ENCODE peak calls at places on chromosome 5, in seven cellular contexts. A is neural progenitor cell, D is HCT116, T is MM.1S, B is PC-3, E is GM23338, F is hepatocyte. H is an unnamed sample.

GRCh38 chr5:108409781-108410180 is 27.9 kb upstream of the FBXL17 start:
- DNase-seq in A (peak; percentile 15), D (no peak), T (no peak), B (no peak), E (peak; percentile 33), F (no peak), H (no peak)

GRCh38 chr5:170941788-170942187 is 80.0 kb downstream of the RANBP17 start:
- DNase-seq in A (no peak), D (no peak), T (no peak), B (no peak), E (peak; percentile 12), F (no peak), H (no peak)

GRCh38 chr5:68087866-68088265 is 127.7 kb upstream of the PIK3R1 start:
- DNase-seq in A (no peak), D (no peak), T (no peak), B (no peak), E (no peak), F (no peak), H (peak; percentile 32)

GRCh38 chr5:10524376-10525123 is 39.3 kb upstream of the ANKRD33B start:
- DNase-seq in A (no peak), D (no peak), T (no peak), B (no peak), E (no peak), F (no peak), H (peak; percentile 98)

GRCh38 chr5:73433982-73434342 is 14.6 kb downstream of the FOXD1 start:
- DNase-seq in A (no peak), D (no peak), T (no peak), B (no peak), E (no peak), F (no peak), H (peak; percentile 68)

GRCh38 chr5:23631283-23632045 is 124.1 kb downstream of the PRDM9 start:
- DNase-seq in A (no peak), D (no peak), T (no peak), B (peak; percentile 90), E (no peak), F (peak; percentile 36), H (peak; percentile 49)

GRCh38 chr5:43616535-43616934 is 13.6 kb downstream of the NNT start:
- DNase-seq in A (no peak), D (no peak), T (no peak), B (no peak), E (no peak), F (no peak), H (peak; percentile 32)

GRCh38 chr5:143533978-143534763 is 130.7 kb upstream of the NR3C1 start:
- DNase-seq in A (no peak), D (no peak), T (no peak), B (no peak), E (no peak), F (no peak), H (no peak)

GRCh38 chr5:124754206-124754927 is 7.9 kb upstream of the ZNF608 start:
- DNase-seq in A (no peak), D (no peak), T (peak; percentile 13), B (no peak), E (no peak), F (no peak), H (peak; percentile 6)

GRCh38 chr5:144125163-144125726 is 45.2 kb downstream of the YIPF5 start:
- DNase-seq in A (no peak), D (no peak), T (no peak), B (no peak), E (peak; percentile 17), F (peak; percentile 28), H (no peak)

GRCh38 chr5:112684121-112684520 is 53.6 kb upstream of the APC start:
- DNase-seq in A (no peak), D (no peak), T (no peak), B (no peak), E (no peak), F (no peak), H (peak; percentile 15)

GRCh38 chr5:149392718-149393117 is 13.6 kb upstream of the IL17B start:
- DNase-seq in A (no peak), D (no peak), T (no peak), B (peak; percentile 72), E (no peak), F (no peak), H (peak; percentile 61)

GRCh38 chr5:144566747-144567415 is 396.2 kb downstream of the KCTD16 start:
- DNase-seq in A (no peak), D (no peak), T (no peak), B (peak; percentile 29), E (peak; percentile 59), F (no peak), H (peak; percentile 47)

GRCh38 chr5:141635646-141636045 is 1.0 kb downstream of the HDAC3 start:
- DNase-seq in A (no peak), D (no peak), T (no peak), B (no peak), E (no peak), F (no peak), H (no peak)

GRCh38 chr5:141634720-141635119 is 1.9 kb downstream of the HDAC3 start:
- DNase-seq in A (no peak), D (no peak), T (no peak), B (no peak), E (no peak), F (no peak), H (no peak)

GRCh38 chr5:141634162-141634561 is 2.5 kb downstream of the HDAC3 start:
- DNase-seq in A (no peak), D (no peak), T (no peak), B (no peak), E (no peak), F (no peak), H (no peak)

GRCh38 chr5:141630570-141631140 is 6.0 kb downstream of the HDAC3 start:
- DNase-seq in A (no peak), D (no peak), T (no peak), B (no peak), E (no peak), F (no peak), H (no peak)

DNA sequence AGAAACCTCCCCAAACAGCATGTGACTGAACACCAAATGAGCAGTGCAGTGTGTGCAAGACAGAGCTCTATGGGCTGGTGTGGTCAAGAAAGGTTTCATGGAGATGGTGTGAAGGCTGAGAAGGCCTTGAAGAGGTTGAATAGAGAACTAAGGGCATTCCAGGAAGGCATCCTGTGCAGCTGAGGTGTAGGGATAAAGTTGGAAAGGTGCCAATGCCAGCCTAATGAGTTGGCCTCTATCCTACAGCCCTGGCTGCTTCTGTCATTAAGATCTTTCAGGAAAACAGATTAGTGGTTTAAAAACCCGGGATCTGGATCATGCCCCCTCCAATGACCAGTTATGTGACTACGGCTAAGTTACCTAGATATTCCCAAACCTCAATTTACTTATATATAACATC is 4.0 kb downstream of the HDAC3 start:
- DNase-seq in A (no peak), D (no peak), T (no peak), B (no peak), E (no peak), F (no peak), H (no peak)
- H3K27ac ChIP-seq in A (no peak overlapping the region), D (no peak overlapping the region), T (no peak overlapping the region), B (no peak overlapping the region), E (no peak overlapping the region), F (no peak overlapping the region), H (no peak overlapping the region)

GRCh38 chr5:96943829-96944228 is 7.9 kb downstream of the LNPEP start:
- DNase-seq in A (no peak), D (no peak), T (no peak), B (no peak), E (no peak), F (no peak), H (peak; percentile 21)

GRCh38 chr5:96941140-96941539 is 5.3 kb downstream of the LNPEP start:
- DNase-seq in A (no peak), D (no peak), T (no peak), B (no peak), E (no peak), F (no peak), H (no peak)

GRCh38 chr5:96942078-96942477 is 6.2 kb downstream of the LNPEP start:
- DNase-seq in A (no peak), D (no peak), T (no peak), B (no peak), E (no peak), F (no peak), H (no peak)

GRCh38 chr5:96942911-96943310 is 7.0 kb downstream of the LNPEP start:
- DNase-seq in A (no peak), D (no peak), T (no peak), B (peak; percentile 12), E (no peak), F (no peak), H (peak; percentile 77)

GRCh38 chr5:96940586-96940985 is 4.7 kb downstream of the LNPEP start:
- DNase-seq in A (no peak), D (no peak), T (no peak), B (no peak), E (no peak), F (no peak), H (peak; percentile 53)
- TF ChIP-seq EZH2phosphoT487 in A (no peak), D (no peak), T (no peak), B (no peak), E (no peak), F (no peak), H (no peak)

DNA sequence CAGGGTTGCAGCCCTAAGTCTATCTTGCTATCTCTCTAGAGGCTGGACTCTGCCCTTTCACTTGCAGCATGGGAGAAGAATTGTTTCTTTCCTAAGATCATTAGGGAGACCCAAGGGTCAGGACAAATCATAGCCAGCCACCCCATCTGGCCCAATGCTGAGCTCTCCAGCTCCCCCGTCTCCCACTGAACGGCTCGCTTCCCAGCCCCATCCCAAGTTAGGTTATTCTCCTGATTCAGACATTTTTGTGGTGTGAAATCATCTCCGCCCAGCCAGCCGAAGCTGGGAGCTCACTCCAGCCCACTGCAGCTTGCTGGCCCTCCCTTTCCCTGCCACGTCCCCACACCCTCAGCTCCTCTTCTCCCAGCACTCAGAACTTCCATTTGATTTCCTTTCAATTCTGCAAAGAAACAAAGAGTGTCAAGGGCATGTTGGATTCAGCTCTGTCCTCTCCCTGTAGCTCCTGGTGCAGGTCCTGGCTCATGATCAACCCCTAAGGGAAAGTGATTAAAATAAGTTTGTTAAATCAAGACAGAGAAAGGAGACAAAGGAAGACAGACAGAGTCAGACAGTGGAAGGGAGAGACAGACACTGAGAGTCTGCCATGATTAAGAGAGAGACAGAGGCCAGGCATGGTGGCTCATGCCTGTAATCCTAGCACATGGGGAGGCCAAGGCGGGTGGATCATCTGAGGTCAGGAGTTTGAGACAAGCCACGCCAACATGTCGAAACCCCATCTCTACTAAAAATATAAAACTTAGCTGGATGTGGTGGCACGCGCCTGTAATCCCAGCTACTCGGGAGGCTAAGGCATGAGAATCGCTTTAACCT is 12.6 kb upstream of the SPARC start:
- DNase-seq in A (no peak), D (no peak), T (no peak), B (peak; percentile 85), E (no peak), F (peak; percentile 91), H (peak; percentile 98)
- H3K4me1 ChIP-seq in A (peaks cover 14% of the 10 kb centered on the region), D (peaks cover 10% of the 10 kb centered on the region), T (peaks cover 19% of the 10 kb centered on the region), B (peaks cover 12% of the 10 kb centered on the region), E (peaks cover 18% of the 10 kb centered on the region), F (peaks cover 55% of the 10 kb centered on the region), H (peaks cover 53% of the 10 kb centered on the region)

DNA sequence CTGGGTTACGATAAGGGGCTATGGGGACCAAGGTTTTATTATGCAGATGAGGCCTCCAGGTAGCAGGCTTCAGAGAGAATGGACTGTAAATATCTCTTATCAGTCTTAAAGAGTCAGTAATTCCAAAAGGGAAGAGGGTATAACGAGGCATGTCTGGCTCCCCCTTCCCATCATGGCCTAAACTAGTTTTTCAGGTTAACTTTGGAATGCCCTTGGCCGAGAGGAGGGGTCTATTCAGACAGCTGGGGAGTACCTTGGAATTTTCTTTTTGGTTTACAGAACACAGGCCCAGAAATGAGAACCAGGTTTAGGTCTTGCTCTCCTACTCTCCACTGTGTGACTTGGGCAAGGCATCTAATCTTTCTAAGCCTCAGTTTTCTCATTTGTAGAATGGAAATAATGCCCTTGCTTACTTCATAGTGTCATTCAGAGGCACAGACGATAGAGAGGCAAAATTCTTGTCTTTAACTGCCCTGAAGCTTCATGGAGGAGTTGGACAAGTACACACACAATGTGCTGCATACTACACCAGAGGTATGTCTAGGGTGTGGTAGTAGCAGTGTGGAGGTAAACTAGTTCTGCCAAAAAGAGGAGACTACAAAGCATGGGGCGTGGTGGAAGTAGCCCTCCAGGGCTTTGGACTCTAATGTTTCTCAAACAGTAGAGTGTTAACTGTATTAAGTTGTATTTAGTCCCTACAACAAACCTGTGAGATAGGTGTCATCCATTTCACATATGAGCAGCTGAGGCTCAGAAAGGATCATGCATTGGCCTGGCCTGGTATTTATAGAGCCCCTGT is 45.5 kb downstream of the IRF1 start:
- DNase-seq in A (no peak), D (no peak), T (no peak), B (peak; percentile 37), E (no peak), F (no peak), H (no peak)
- H3K27ac ChIP-seq in A (no peak overlapping the region), D (peak overlapping the region; percentile 4), T (no peak overlapping the region), B (no peak overlapping the region), E (no peak overlapping the region), F (peak overlapping the region; percentile 12), H (no peak overlapping the region)